ENCODE peak calls at places on chromosomes 7 and 10, in six cellular contexts. Q is A549, E is GM23338, G is SK-N-SH, H is Panc1, V is HL-60. N is an unnamed sample.

GRCh38 chr7:138001529-138002095 is at the start of gene CREB3L2:
- DNase-seq in Q (peak), E (peak), G (peak), H (no peak), V (peak), N (no peak)

GRCh38 chr7:33743594-33743993 is 161.7 kb upstream of the BMPER start:
- DNase-seq in Q (no peak), E (no peak), G (no peak), H (no peak), V (no peak), N (no peak)

GRCh38 chr7:142811154-142811737 is 40.5 kb downstream of the PRSS2 start:
- DNase-seq in Q (peak), E (peak), G (peak), H (no peak), V (peak), N (peak)

GRCh38 chr7:158228986-158229385 is 358.6 kb downstream of the PTPRN2 start:
- DNase-seq in Q (no peak), E (peak), G (no peak), H (no peak), V (no peak), N (peak)

GRCh38 chr10:22334414-22335203 is 10.7 kb upstream of the SPAG6 start:
- DNase-seq in Q (no peak), E (peak), G (no peak), H (no peak), V (no peak), N (no peak)

GRCh38 chr10:79459243-79459642 is 13.8 kb upstream of the ZCCHC24 start:
- DNase-seq in Q (no peak), E (no peak), G (no peak), H (no peak), V (no peak), N (no peak)

GRCh38 chr10:13834581-13835286 is 248.0 kb downstream of the PRPF18 start:
- DNase-seq in Q (no peak), E (peak), G (peak), H (no peak), V (no peak), N (no peak)

GRCh38 chr7:50264908-50265307 is 39.6 kb upstream of the IKZF1 start:
- DNase-seq in Q (no peak), E (no peak), G (no peak), H (no peak), V (no peak), N (no peak)

GRCh38 chr10:52215745-52216361 is 98.2 kb upstream of the DKK1 start:
- DNase-seq in Q (peak), E (peak), G (peak), H (peak), V (peak), N (peak)

GRCh38 chr7:101854084-101854865 is 36.8 kb downstream of the CUX1 start:
- DNase-seq in Q (no peak), E (no peak), G (no peak), H (no peak), V (no peak), N (no peak)

GRCh38 chr10:76946268-76946667 is 691.3 kb downstream of the KCNMA1 start:
- DNase-seq in Q (no peak), E (no peak), G (no peak), H (no peak), V (no peak), N (no peak)

GRCh38 chr7:145557805-145558204 is 558.8 kb upstream of the CNTNAP2 start:
- DNase-seq in Q (no peak), E (no peak), G (no peak), H (no peak), V (no peak), N (no peak)

GRCh38 chr10:27783660-27784059 is 38.0 kb upstream of the MKX start:
- DNase-seq in Q (peak), E (peak), G (no peak), H (no peak), V (peak), N (peak)

GRCh38 chr10:58028597-58029366 is 238.9 kb downstream of the IPMK start:
- DNase-seq in Q (no peak), E (no peak), G (no peak), H (no peak), V (no peak), N (no peak)

GRCh38 chr10:24906372-24906771 is 46.0 kb downstream of the PRTFDC1 start:
- DNase-seq in Q (no peak), E (no peak), G (no peak), H (no peak), V (no peak), N (no peak)

GRCh38 chr10:58464956-58465355 is 47.7 kb upstream of the BICC1 start:
- DNase-seq in Q (no peak), E (peak), G (no peak), H (no peak), V (no peak), N (no peak)

GRCh38 chr7:105234886-105235285 is 153.8 kb downstream of the SRPK2 start:
- DNase-seq in Q (no peak), E (no peak), G (no peak), H (no peak), V (no peak), N (no peak)

GRCh38 chr10:81096558-81096957 is 558.9 kb downstream of the SH2D4B start:
- DNase-seq in Q (no peak), E (no peak), G (no peak), H (no peak), V (no peak), N (no peak)

GRCh38 chr7:35365523-35365922 is 111.6 kb upstream of the TBX20 start:
- DNase-seq in Q (no peak), E (no peak), G (no peak), H (no peak), V (no peak), N (no peak)

GRCh38 chr7:159065151-159065550 is 79.5 kb downstream of the VIPR2 start:
- DNase-seq in Q (no peak), E (no peak), G (no peak), H (no peak), V (no peak), N (no peak)

GRCh38 chr10:114395361-114396022 is 8.8 kb downstream of the AFAP1L2 start:
- DNase-seq in Q (no peak), E (no peak), G (no peak), H (no peak), V (no peak), N (no peak)

GRCh38 chr7:20241491-20242261 is 24.5 kb upstream of the MACC1 start:
- DNase-seq in Q (no peak), E (no peak), G (no peak), H (no peak), V (peak), N (no peak)

GRCh38 chr10:22321156-22321711 is 335 bp downstream of the BMI1 start:
- DNase-seq in Q (peak), E (peak), G (peak), H (no peak), V (peak), N (no peak)

GRCh38 chr10:58666024-58666423 is 153.4 kb downstream of the BICC1 start:
- DNase-seq in Q (no peak), E (no peak), G (no peak), H (no peak), V (no peak), N (no peak)

GRCh38 chr7:159032310-159032709 is 112.4 kb downstream of the VIPR2 start:
- DNase-seq in Q (no peak), E (no peak), G (no peak), H (no peak), V (no peak), N (no peak)

GRCh38 chr10:56880541-56880940 is 519.5 kb upstream of the ZWINT start:
- DNase-seq in Q (no peak), E (no peak), G (no peak), H (no peak), V (no peak), N (no peak)

GRCh38 chr7:113083132-113083833 is 3.3 kb downstream of the GPR85 start:
- DNase-seq in Q (no peak), E (peak), G (no peak), H (no peak), V (no peak), N (no peak)

GRCh38 chr10:116287906-116288501 is 15.0 kb upstream of the GFRA1 start:
- DNase-seq in Q (peak), E (peak), G (peak), H (peak), V (peak), N (peak)

GRCh38 chr10:46239247-46239646 is 47.5 kb upstream of the ANTXRL start:
- DNase-seq in Q (no peak), E (no peak), G (no peak), H (no peak), V (no peak), N (no peak)

GRCh38 chr10:32511599-32511998 is 65.7 kb downstream of the CCDC7 start:
- DNase-seq in Q (no peak), E (no peak), G (no peak), H (no peak), V (no peak), N (no peak)

GRCh38 chr7:13262929-13263530 is 575.6 kb downstream of the ARL4A start:
- DNase-seq in Q (peak), E (peak), G (peak), H (no peak), V (no peak), N (peak)

GRCh38 chr10:30007406-30007805 is 52.0 kb downstream of the JCAD start:
- DNase-seq in Q (no peak), E (no peak), G (no peak), H (no peak), V (no peak), N (no peak)

GRCh38 chr10:67837519-67838314 is at the start of gene DNAJC12:
- DNase-seq in Q (peak), E (peak), G (peak), H (no peak), V (peak), N (peak)

GRCh38 chr7:1912472-1913289 is 242.6 kb downstream of the ELFN1 start:
- DNase-seq in Q (no peak), E (no peak), G (no peak), H (no peak), V (no peak), N (no peak)

GRCh38 chr10:72637398-72637857 is 11.5 kb upstream of the MICU1 start:
- DNase-seq in Q (peak), E (no peak), G (no peak), H (no peak), V (peak), N (no peak)

GRCh38 chr10:14761372-14761771 is 13.3 kb downstream of the FAM107B start:
- DNase-seq in Q (no peak), E (no peak), G (no peak), H (no peak), V (no peak), N (no peak)

GRCh38 chr7:107999814-108000560 is 3.0 kb downstream of the LAMB1 start:
- DNase-seq in Q (no peak), E (peak), G (no peak), H (no peak), V (no peak), N (no peak)

DNA sequence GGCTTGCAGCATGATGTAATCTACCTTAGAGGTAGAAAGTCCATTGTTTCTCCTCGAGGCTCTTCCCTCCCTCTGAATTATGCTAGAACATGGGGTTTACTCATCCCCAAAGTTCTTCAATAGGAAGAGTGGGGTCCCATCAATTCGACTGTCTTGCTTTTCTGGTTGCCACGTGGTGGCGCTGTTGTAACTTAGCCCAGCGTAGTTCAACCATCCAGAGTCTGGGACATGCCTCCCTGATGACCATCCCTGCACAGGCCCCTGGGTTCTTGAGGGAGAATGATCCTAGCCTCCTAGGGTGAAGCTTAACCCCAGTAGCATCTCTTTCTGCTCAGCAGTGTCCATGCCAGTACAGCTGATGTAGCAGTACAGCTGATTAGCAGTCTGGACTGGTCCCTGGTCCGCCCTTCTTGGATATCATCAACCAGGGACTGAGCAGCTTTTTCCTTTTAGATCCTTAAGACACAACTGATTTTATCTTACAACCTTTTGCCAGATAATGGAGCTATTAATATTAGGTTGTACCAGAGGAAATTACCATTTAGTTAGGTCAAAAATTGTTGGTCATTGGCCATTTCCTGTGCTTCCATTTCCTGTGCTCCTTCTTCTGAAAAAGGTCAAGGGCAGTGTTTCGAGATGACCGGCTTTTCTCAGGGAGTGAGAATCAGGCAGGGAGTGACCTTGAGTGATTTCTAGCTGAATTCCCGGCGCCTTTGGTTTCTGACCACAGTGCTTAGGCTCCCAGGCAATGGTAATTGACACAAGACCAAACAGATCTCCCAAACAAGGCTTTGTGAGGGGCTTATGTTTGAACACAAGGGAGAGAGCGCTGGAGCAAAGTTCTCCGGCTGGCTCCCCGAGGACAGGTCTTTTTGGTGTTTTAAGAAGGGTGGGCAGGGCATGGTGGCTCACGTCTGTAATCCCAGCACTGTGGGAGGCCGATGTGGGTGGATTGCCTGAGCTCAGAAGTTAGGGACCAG is 65.4 kb downstream of the TACC2 start:
- DNase-seq in Q (peak), E (peak), G (no peak), H (no peak), V (no peak), N (peak)
- TF ChIP-seq REST in Q (no peak), E (no peak), G (no peak), H (no peak), V (no peak), N (no peak)

DNA sequence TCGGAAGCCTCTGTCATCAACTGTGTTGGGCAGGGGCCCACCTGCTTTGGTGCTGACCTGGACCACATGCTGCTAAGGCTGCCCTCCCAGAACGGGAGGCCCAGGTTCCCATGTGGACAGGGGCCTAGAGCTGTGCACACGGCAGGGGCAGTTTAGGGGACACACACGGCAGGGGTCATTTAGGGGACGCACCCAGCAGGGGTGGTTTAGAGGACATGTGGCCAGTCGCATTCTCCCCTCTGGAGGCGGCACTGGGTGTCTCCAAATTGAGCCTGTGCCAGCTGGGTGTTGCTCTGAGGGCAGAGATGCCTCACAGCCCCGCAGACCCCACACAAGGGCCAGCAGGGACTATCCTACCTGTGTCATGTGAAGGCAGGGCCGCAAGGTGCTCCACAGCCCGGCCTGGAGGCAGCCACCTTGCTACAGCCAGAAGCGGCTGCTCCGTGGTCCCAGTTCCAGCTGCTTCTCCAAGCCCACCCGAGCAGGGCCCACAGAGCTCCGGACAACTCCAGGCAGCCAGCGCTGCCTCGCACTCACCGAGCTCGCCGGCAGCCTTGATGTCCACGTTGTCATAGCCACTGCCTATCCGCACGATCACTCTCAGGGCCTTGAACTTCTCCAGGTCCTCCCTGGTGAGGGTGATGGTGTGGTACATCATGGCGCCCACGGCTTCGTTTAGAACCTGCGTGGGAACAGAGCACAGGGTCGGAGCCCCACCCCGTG is 60.7 kb downstream of the ZRANB1 start:
- DNase-seq in Q (no peak), E (no peak), G (peak), H (no peak), V (no peak), N (no peak)
- TF ChIP-seq REST in Q (no peak), E (no peak), G (no peak), H (no peak), V (no peak), N (no peak)

GRCh38 chr7:74097937-74098614 is 14.5 kb downstream of the LIMK1 start:
- DNase-seq in Q (no peak), E (no peak), G (peak), H (peak), V (no peak), N (no peak)
- TF ChIP-seq REST in Q (no peak), E (no peak), G (peak), H (no peak), V (no peak), N (no peak)

GRCh38 chr7:51539840-51540239 is 223.2 kb upstream of the COBL start:
- DNase-seq in Q (no peak), E (no peak), G (no peak), H (no peak), V (no peak), N (no peak)
- TF ChIP-seq REST in Q (no peak), E (no peak), G (no peak), H (no peak), V (no peak), N (no peak)

GRCh38 chr10:86366902-86367338 is 325 bp upstream of the GRID1 start:
- DNase-seq in Q (no peak), E (no peak), G (no peak), H (no peak), V (no peak), N (no peak)

GRCh38 chr10:86368987-86369386 is 2.4 kb upstream of the GRID1 start:
- DNase-seq in Q (no peak), E (no peak), G (no peak), H (no peak), V (no peak), N (no peak)

GRCh38 chr10:86368046-86368445 is 1.5 kb upstream of the GRID1 start:
- DNase-seq in Q (no peak), E (no peak), G (no peak), H (no peak), V (no peak), N (no peak)

GRCh38 chr10:86366033-86366901 is at the start of gene GRID1:
- DNase-seq in Q (no peak), E (peak), G (peak), H (no peak), V (no peak), N (no peak)

GRCh38 chr10:86367339-86367951 is 850 bp upstream of the GRID1 start:
- DNase-seq in Q (no peak), E (peak), G (peak), H (no peak), V (no peak), N (no peak)
- TF ChIP-seq REST in Q (no peak), E (no peak), G (no peak), H (no peak), V (no peak), N (no peak)